ENCODE peak calls at places on chromosome 9, in nine cellular contexts. U is GM12878, W is epithelial cell of esophagus, D is mammary epithelial cell, Y is fibroblast of pulmonary artery, S is bronchial epithelial cell, P is psoas muscle, C is uterus, H is cardiac muscle cell. M is an unnamed sample.

GRCh38 chr9:131287366-131287765 is 2.2 kb upstream of the PLPP7 start:
- DNase-seq in U (no peak), D (no peak), W (no peak), C (no peak), Y (no peak), H (no peak), P (no peak), S (no peak), M (no peak)

GRCh38 chr9:128409450-128409849 is 11.2 kb upstream of the CERCAM start:
- DNase-seq in Y (no peak), S (no peak), P (no peak), D (no peak), C (no peak), H (no peak), W (no peak), U (no peak), M (no peak)

GRCh38 chr9:90801507-90802289 is at the start of gene SYK:
- DNase-seq in C (no peak), W (peak), S (peak), H (no peak), U (no peak), P (peak), Y (no peak), D (peak), M (no peak)

GRCh38 chr9:136023401-136024225 is 62.4 kb upstream of the UBAC1 start:
- DNase-seq in C (peak), H (peak), P (peak), W (no peak), D (peak), U (no peak), S (no peak), Y (peak), M (peak)

GRCh38 chr9:16704489-16705111 is 165.9 kb downstream of the BNC2 start:
- DNase-seq in D (peak), H (peak), U (no peak), P (peak), S (no peak), W (peak), Y (no peak), C (peak), M (no peak)

GRCh38 chr9:94553029-94553938 is 1.6 kb upstream of the PCAT7 start:
- DNase-seq in D (no peak), Y (no peak), H (no peak), S (no peak), W (no peak), U (no peak), P (no peak), C (no peak), M (no peak)

GRCh38 chr9:134617836-134618162 is 23.8 kb upstream of the COL5A1 start:
- DNase-seq in H (no peak), D (no peak), U (no peak), W (no peak), C (peak), S (no peak), Y (no peak), P (no peak), M (no peak)

GRCh38 chr9:83708515-83709158 is 879 bp upstream of the UBQLN1 start:
- DNase-seq in C (peak), H (peak), Y (peak), W (peak), P (peak), S (peak), D (peak), U (no peak), M (peak)

GRCh38 chr9:80836013-80836412 is 853.3 kb downstream of the TLE1 start:
- DNase-seq in P (no peak), D (no peak), Y (no peak), U (no peak), C (no peak), W (peak), H (no peak), S (no peak), M (no peak)

GRCh38 chr9:86940774-86941173 is 6.5 kb downstream of the GAS1 start:
- DNase-seq in U (no peak), S (no peak), D (no peak), W (no peak), C (no peak), P (no peak), H (no peak), Y (no peak), M (no peak)

GRCh38 chr9:129333961-129334743 is 156.1 kb upstream of the IER5L start:
- DNase-seq in C (peak), Y (peak), U (no peak), H (peak), D (peak), S (peak), P (peak), W (peak), M (peak)

DNA sequence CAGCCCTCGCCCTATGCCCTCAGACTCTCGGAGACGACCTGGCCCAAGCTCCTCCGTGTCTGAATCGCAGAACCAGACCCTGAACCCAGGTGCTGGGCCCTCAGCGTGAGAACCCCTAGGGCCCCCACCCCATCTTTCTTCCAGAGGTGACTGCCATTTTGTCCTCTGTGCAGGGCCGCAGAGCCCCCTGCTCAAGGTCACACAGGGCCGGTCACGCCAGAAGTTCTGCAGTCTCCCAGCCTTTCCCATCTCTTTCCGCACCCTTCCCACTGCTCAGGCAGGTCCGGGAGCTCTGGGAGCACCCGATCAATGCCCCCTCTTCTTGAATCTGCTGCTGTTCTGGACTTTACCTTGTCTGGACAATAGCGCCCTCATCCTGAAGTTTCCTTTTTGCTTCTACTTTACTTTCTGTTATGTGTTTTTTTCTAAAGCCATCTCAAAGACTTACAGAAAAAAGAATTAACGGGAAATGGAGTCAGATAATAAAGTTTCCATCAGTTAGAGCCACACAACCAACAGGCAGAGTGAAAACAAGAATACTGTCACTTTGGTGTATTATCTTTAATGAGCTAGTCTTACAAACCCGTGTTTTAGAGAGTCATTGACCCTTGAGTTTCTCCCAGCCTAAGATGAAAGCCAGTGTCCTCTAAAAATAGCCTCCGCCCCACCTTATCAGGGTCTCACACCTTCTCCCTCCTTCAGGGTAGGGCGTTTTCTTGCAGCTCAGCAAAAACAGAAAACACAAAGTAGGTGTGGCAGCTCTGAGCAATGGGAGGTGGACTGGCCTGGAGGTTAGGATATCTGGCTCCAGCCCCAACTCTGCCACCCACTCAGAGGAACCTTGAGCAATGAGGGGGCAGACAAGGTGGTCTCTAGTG is 1.8 kb downstream of the TMOD1 start:
- DNase-seq in H (no peak), W (no peak), C (no peak), D (no peak), Y (no peak), U (no peak), P (no peak), S (no peak), M (no peak)
- TF ChIP-seq CTCF in H (no peak), W (no peak), C (no peak), D (no peak), Y (no peak), U (peak), P (no peak), S (no peak), M (no peak)

DNA sequence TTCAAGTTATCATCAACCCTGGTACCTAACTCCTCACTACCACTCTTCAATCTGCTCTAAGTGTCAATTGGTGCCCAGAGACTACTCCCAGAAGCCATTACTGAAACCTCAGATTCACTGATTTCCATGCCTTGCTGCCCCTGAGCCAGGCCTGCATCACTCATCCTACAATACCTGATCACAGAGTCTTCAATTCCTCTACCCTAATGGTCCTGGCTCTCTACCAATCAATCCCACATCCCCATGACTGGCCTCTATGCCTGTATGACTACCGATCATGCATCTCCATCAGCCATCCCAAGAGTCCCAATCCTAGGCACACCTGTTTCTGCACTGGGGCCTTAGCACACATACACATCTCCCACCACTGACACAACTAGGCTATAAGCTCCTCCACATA is 2.5 kb downstream of the ZNF484 start:
- DNase-seq in C (no peak), W (no peak), Y (no peak), U (no peak), S (no peak), P (no peak), H (no peak), D (no peak), M (no peak)
- H3K4me3 ChIP-seq in C (no peak), W (no peak), Y (no peak), U (no peak), S (no peak), P (no peak), H (no peak), D (no peak), M (no peak)

GRCh38 chr9:114035221-114035844 is 42.8 kb downstream of the AMBP start:
- DNase-seq in U (no peak), D (no peak), C (no peak), H (no peak), Y (no peak), S (no peak), P (no peak), W (no peak), M (no peak)

GRCh38 chr9:114031948-114032688 is 46.0 kb downstream of the AMBP start:
- DNase-seq in P (no peak), H (no peak), W (no peak), S (no peak), U (no peak), Y (no peak), D (no peak), C (no peak), M (peak)

GRCh38 chr9:114034176-114034575 is 43.9 kb downstream of the AMBP start:
- DNase-seq in H (no peak), P (no peak), W (no peak), Y (no peak), U (no peak), D (no peak), S (no peak), C (no peak), M (no peak)

GRCh38 chr9:114034663-114035062 is 43.4 kb downstream of the AMBP start:
- DNase-seq in U (no peak), D (no peak), P (no peak), W (no peak), H (no peak), C (no peak), S (no peak), Y (no peak), M (no peak)

GRCh38 chr9:114033397-114034103 is 44.5 kb downstream of the AMBP start:
- DNase-seq in C (peak), Y (peak), U (no peak), S (no peak), P (peak), D (no peak), H (peak), W (peak), M (peak)
- TF ChIP-seq CTCF in C (peak), Y (peak), U (peak), S (peak), P (peak), D (peak), H (peak), W (peak), M (peak)

GRCh38 chr9:111937781-111938426 is 41.3 kb downstream of the UGCG start:
- DNase-seq in U (peak), C (peak), W (no peak), D (peak), H (peak), P (no peak), Y (peak), S (peak), M (peak)
- H3K4me3 ChIP-seq in U (no peak), C (no peak), W (no peak), D (no peak), H (no peak), P (no peak), Y (no peak), S (no peak), M (no peak)

GRCh38 chr9:74848150-74848525 is 39.6 kb downstream of the TRPM6 start:
- DNase-seq in W (no peak), C (no peak), U (no peak), P (no peak), D (no peak), S (no peak), Y (no peak), H (no peak), M (no peak)
- TF ChIP-seq CTCF in W (no peak), C (no peak), U (no peak), P (no peak), D (no peak), S (no peak), Y (no peak), H (no peak), M (no peak)

GRCh38 chr9:109974143-109974917 is 194.3 kb downstream of the PALM2AKAP2 start:
- DNase-seq in Y (no peak), P (no peak), C (no peak), H (no peak), D (no peak), U (peak), W (no peak), S (no peak), M (no peak)
- H3K4me3 ChIP-seq in Y (no peak), P (no peak), C (no peak), H (no peak), D (no peak), U (no peak), W (no peak), S (no peak), M (no peak)